ENCODE peak calls at places on chromosomes 5 and 9, in six cellular contexts. S, M, C, X, N and E are unnamed samples. For H3K27me3, the result is how much of the 10 kb centered on the place peaks cover.

GRCh38 chr9:103803245-103803644 is 290.9 kb upstream of the SMC2 start:
- DNase-seq in S (no peak), M (no peak), C (no peak), X (no peak), N (no peak), E (no peak)

GRCh38 chr5:80190960-80191359 is 64.9 kb downstream of the SERINC5 start:
- DNase-seq in S (no peak), M (no peak), C (no peak), X (no peak), N (no peak), E (no peak)

GRCh38 chr9:105142406-105143092 is 101.9 kb upstream of the SLC44A1 start:
- DNase-seq in S (no peak), M (no peak), C (no peak), X (no peak), N (peak), E (no peak)

GRCh38 chr5:179963375-179963774 is 55.7 kb upstream of the TBC1D9B start:
- DNase-seq in S (no peak), M (no peak), C (no peak), X (no peak), N (no peak), E (no peak)

GRCh38 chr5:54186108-54186507 is 124.3 kb downstream of the ARL15 start:
- DNase-seq in S (no peak), M (no peak), C (no peak), X (no peak), N (no peak), E (no peak)

GRCh38 chr5:109186759-109187158 is 223.0 kb downstream of the PJA2 start:
- DNase-seq in S (no peak), M (no peak), C (no peak), X (no peak), N (no peak), E (no peak)

GRCh38 chr5:169702726-169703481 is 65.8 kb downstream of the DOCK2 start:
- DNase-seq in S (no peak), M (no peak), C (no peak), X (no peak), N (no peak), E (no peak)

GRCh38 chr5:139023276-139023675 is 148.1 kb upstream of the LRRTM2 start:
- DNase-seq in S (no peak), M (no peak), C (no peak), X (no peak), N (no peak), E (no peak)

GRCh38 chr9:109590945-109591344 is 92.8 kb upstream of the PTPN3 start:
- DNase-seq in S (peak), M (no peak), C (peak), X (peak), N (no peak), E (no peak)

GRCh38 chr9:114126247-114127060 is 27.4 kb upstream of the KIF12 start:
- DNase-seq in S (no peak), M (no peak), C (no peak), X (no peak), N (no peak), E (no peak)

GRCh38 chr5:173858675-173859121 is 29.5 kb upstream of the CPEB4 start:
- DNase-seq in S (no peak), M (no peak), C (no peak), X (no peak), N (peak), E (no peak)

GRCh38 chr9:18060304-18060934 is 413.5 kb upstream of the ADAMTSL1 start:
- DNase-seq in S (no peak), M (no peak), C (no peak), X (no peak), N (no peak), E (no peak)

GRCh38 chr9:121992571-121993212 is 100.4 kb downstream of the TTLL11 start:
- DNase-seq in S (peak), M (no peak), C (peak), X (peak), N (peak), E (peak)

GRCh38 chr5:69084903-69085302 is 8.9 kb upstream of the SLC30A5 start:
- DNase-seq in S (no peak), M (no peak), C (no peak), X (no peak), N (no peak), E (no peak)

GRCh38 chr5:125134216-125135081 is 388.0 kb upstream of the ZNF608 start:
- DNase-seq in S (no peak), M (no peak), C (no peak), X (no peak), N (peak), E (no peak)

GRCh38 chr9:120916573-120916972 is 10.0 kb downstream of the TRAF1 start:
- DNase-seq in S (no peak), M (no peak), C (no peak), X (peak), N (no peak), E (peak)

GRCh38 chr5:135578685-135579341 is at the start of gene CXCL14:
- DNase-seq in S (no peak), M (no peak), C (no peak), X (no peak), N (peak), E (peak)
- H3K27me3 ChIP-seq in S (half or more), M (under half), C (half or more), X (under half), N (under half), E (under half)

GRCh38 chr9:93345630-93346239 is 105.8 kb upstream of the FAM120A start:
- DNase-seq in S (no peak), M (no peak), C (no peak), X (no peak), N (no peak), E (no peak)

GRCh38 chr9:93343663-93344062 is 107.8 kb upstream of the FAM120A start:
- DNase-seq in S (no peak), M (no peak), C (no peak), X (no peak), N (no peak), E (no peak)

GRCh38 chr9:93346240-93347112 is 105.0 kb upstream of the FAM120A start:
- DNase-seq in S (no peak), M (peak), C (peak), X (no peak), N (no peak), E (no peak)
- H3K4me3 ChIP-seq in S (peak), M (peak), C (peak), X (no peak), N (peak), E (peak)

GRCh38 chr9:92954078-92954861 is 6.9 kb downstream of the FGD3 start:
- DNase-seq in S (peak), M (no peak), C (peak), X (no peak), N (no peak), E (no peak)
- H3K27ac ChIP-seq in S (peak), M (no peak), C (peak), X (no peak), N (no peak), E (no peak)

GRCh38 chr5:6904822-6905221 is 191.6 kb downstream of the TENT4A start:
- DNase-seq in S (no peak), M (no peak), C (no peak), X (no peak), N (no peak), E (no peak)
- H3K27me3 ChIP-seq in S (under half), M (under half), C (under half), X (under half), N (under half), E (under half)

GRCh38 chr5:158634713-158635112 is 465.0 kb downstream of the EBF1 start:
- DNase-seq in S (no peak), M (no peak), C (no peak), X (no peak), N (no peak), E (no peak)
- H3K4me3 ChIP-seq in S (no peak), M (no peak), C (no peak), X (no peak), N (no peak), E (no peak)

DNA sequence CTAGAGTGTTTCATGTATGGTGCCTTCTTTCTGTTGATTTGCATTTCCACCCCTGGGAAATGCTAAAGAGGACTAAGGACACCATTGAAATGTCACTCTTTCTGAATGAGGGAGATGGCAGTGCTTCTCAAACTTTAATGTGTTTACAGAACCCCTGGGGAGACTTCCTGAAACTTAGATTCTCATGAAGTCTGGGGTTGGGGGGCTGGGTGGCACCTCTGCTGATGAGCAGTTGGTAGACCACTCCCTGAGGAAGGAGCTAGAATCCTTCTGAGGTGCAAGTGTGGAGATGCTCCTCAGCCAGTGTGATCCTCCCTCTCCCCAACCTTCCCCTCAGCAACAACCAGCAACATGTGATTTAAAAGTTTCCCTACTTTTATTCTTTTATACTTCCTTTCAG is 546.8 kb downstream of the LRRC70 start:
- DNase-seq in S (no peak), M (no peak), C (no peak), X (no peak), N (no peak), E (no peak)
- H3K27ac ChIP-seq in S (no peak), M (no peak), C (no peak), X (no peak), N (no peak), E (no peak)

DNA sequence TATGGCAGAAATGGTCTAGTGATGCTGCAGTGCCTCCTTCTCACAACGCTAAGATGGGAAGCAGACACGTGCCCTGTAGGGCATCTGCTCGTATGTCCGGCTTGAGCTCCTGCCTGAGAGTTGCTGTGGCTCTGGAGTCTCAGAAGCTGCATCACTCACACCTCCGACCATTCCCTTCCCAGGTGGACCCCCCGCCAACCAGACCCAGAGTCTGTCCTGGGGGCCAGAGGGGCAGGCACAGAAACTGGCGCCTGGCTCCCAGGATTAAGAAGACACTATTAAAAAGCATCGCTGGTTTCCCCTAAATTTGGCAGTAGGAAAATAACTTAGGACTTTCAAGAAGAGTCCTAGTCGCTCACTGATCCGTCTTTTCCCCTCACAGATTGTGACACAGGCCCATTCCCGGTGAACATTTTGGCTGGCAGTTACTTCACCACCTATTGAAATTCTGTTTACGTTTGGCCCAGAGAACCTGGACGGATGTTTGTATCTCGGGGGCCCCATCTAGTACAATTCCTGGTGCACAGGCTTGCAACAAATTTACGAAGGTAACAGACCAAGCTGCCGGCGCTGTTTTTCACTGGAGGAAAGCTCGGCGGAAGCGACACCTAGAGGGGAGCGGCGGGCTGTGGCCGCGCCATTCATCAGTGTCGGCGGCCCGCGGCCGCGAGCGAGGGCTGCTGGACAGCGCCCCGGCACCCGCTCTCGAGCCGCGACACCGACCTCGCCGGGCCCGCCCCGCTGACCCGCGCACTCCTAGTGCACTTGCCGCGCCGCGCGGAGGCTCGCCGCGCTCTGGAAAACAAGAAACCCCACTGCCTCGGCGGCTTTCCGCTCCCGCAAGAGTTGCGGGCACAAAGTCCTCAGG is 1.6 kb downstream of the FSTL4 start:
- DNase-seq in S (peak), M (peak), C (peak), X (peak), N (peak), E (peak)
- H3K27me3 ChIP-seq in S (half or more), M (under half), C (half or more), X (under half), N (half or more), E (under half)

GRCh38 chr9:34370335-34370969 is 6.2 kb downstream of the MYORG start:
- DNase-seq in S (no peak), M (no peak), C (no peak), X (no peak), N (no peak), E (no peak)

GRCh38 chr9:34372598-34373011 is 4.1 kb downstream of the MYORG start:
- DNase-seq in S (no peak), M (no peak), C (no peak), X (peak), N (no peak), E (no peak)

GRCh38 chr9:34373749-34374148 is 2.9 kb downstream of the MYORG start:
- DNase-seq in S (no peak), M (no peak), C (no peak), X (no peak), N (no peak), E (no peak)

GRCh38 chr9:34370970-34371880 is 5.5 kb downstream of the MYORG start:
- DNase-seq in S (no peak), M (no peak), C (no peak), X (no peak), N (no peak), E (no peak)

DNA sequence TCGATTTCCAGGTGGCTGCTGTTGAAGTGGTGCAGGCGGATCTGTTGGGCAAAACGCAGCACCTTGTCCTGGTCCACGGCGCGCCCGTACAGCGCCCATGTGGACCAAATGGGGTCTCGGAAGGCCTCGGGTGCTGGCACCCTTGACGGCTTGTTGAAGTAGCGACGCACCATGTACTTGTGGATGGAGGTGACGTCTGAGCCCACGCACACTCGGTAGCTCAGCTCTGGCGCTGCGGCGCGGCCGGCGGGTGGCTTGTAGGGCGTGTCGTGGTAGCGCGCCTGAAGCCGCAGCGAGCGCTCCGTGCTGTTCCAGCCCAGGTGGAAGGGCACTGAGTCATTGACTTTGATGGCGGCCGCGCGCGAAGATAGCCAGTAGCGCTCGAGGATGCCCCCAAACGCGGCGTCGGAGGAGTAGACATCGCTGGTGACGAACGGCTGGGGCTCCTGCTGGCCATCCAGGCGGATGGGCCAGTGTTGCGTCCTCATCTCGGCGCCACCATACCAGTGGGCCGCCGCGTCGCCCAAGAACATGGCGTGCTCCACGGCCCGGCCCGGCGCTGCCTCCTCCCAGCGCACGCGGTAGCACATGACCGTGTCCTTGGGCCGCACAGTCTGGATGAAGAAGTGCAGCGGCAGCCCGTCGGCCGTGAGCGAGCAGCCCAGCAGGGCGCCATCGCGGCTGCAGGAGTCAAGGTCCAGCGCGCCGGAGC is 4.7 kb downstream of the MYORG start:
- DNase-seq in S (no peak), M (no peak), C (no peak), X (no peak), N (no peak), E (no peak)
- H3K4me3 ChIP-seq in S (no peak), M (no peak), C (no peak), X (no peak), N (no peak), E (no peak)

GRCh38 chr5:34410411-34411139 is 245.6 kb upstream of the RAI14 start:
- DNase-seq in S (no peak), M (no peak), C (no peak), X (no peak), N (no peak), E (no peak)

GRCh38 chr5:34415559-34416198 is 240.4 kb upstream of the RAI14 start:
- DNase-seq in S (no peak), M (no peak), C (no peak), X (no peak), N (peak), E (no peak)

GRCh38 chr5:34411470-34412346 is 244.4 kb upstream of the RAI14 start:
- DNase-seq in S (peak), M (no peak), C (peak), X (no peak), N (no peak), E (no peak)

GRCh38 chr5:34409376-34409775 is 246.8 kb upstream of the RAI14 start:
- DNase-seq in S (no peak), M (no peak), C (no peak), X (no peak), N (no peak), E (no peak)

GRCh38 chr5:34412769-34413168 is 243.4 kb upstream of the RAI14 start:
- DNase-seq in S (no peak), M (no peak), C (no peak), X (no peak), N (peak), E (no peak)
- H3K27ac ChIP-seq in S (no peak), M (no peak), C (no peak), X (no peak), N (peak), E (no peak)

GRCh38 chr5:123086376-123087055 is 2.5 kb upstream of the PRDM6 start:
- DNase-seq in S (no peak), M (no peak), C (no peak), X (no peak), N (no peak), E (no peak)

GRCh38 chr5:123083298-123083697 is 5.7 kb upstream of the PRDM6 start:
- DNase-seq in S (no peak), M (no peak), C (no peak), X (no peak), N (no peak), E (no peak)

GRCh38 chr5:123087173-123088030 is 1.6 kb upstream of the PRDM6 start:
- DNase-seq in S (no peak), M (no peak), C (no peak), X (no peak), N (no peak), E (no peak)

GRCh38 chr5:123085638-123086286 is 3.3 kb upstream of the PRDM6 start:
- DNase-seq in S (no peak), M (no peak), C (no peak), X (no peak), N (no peak), E (no peak)

GRCh38 chr5:123084730-123085605 is 4.1 kb upstream of the PRDM6 start:
- DNase-seq in S (no peak), M (no peak), C (no peak), X (no peak), N (no peak), E (no peak)
- H3K27me3 ChIP-seq in S (half or more), M (under half), C (half or more), X (under half), N (half or more), E (under half)